ENCODE peak calls at places on chromosomes 13 and 19, in ten cellular contexts. W is AG04450, D is WERI-Rb-1, Z is brain microvascular endothelial cell, Y is AG09309, M is fibroblast of lung, F is pancreas, J is left lung, P is cardiac fibroblast, T is ascending aorta. S is an unnamed sample.

GRCh38 chr19:51550848-51551672 is 19.6 kb upstream of the SIGLEC6 start:
- DNase-seq in W (no peak), D (no peak), Z (no peak), Y (no peak), M (no peak), F (no peak), J (no peak), P (no peak), T (no peak), S (no peak)

GRCh38 chr13:32252812-32253440 is 62.2 kb downstream of the ZAR1L start:
- DNase-seq in W (no peak), D (no peak), Z (no peak), Y (no peak), M (no peak), F (no peak), J (no peak), P (no peak), T (no peak), S (no peak)

GRCh38 chr13:51347099-51347498 is 7.6 kb downstream of the SERPINE3 start:
- DNase-seq in W (no peak), D (no peak), Z (no peak), Y (no peak), M (no peak), F (no peak), J (no peak), P (no peak), T (no peak), S (no peak)

GRCh38 chr13:110894086-110894485 is 20.8 kb downstream of the ANKRD10 start:
- DNase-seq in W (no peak), D (no peak), Z (no peak), Y (no peak), M (no peak), F (no peak), J (no peak), P (no peak), T (no peak), S (no peak)

GRCh38 chr13:106104281-106104901 is 431.1 kb downstream of the EFNB2 start:
- DNase-seq in W (peak; percentile 60), D (no peak), Z (peak; percentile 93), Y (peak; percentile 90), M (peak; percentile 96), F (no peak), J (no peak), P (peak; percentile 73), T (no peak), S (peak; percentile 67)

GRCh38 chr13:28730762-28731161 is 12.0 kb upstream of the SLC46A3 start:
- DNase-seq in W (no peak), D (no peak), Z (no peak), Y (no peak), M (no peak), F (no peak), J (no peak), P (no peak), T (no peak), S (no peak)

GRCh38 chr13:110610955-110611595 is 4.3 kb upstream of the NAXD start:
- DNase-seq in W (no peak), D (no peak), Z (no peak), Y (peak; percentile 48), M (peak; percentile 45), F (no peak), J (no peak), P (no peak), T (no peak), S (no peak)

GRCh38 chr19:12111176-12111575 is 29.0 kb downstream of the ZNF20 start:
- DNase-seq in W (no peak), D (no peak), Z (no peak), Y (no peak), M (no peak), F (no peak), J (no peak), P (no peak), T (no peak), S (no peak)

GRCh38 chr19:1425102-1425842 is 12.9 kb upstream of the RPS15 start:
- DNase-seq in W (no peak), D (no peak), Z (no peak), Y (no peak), M (peak; percentile 35), F (no peak), J (no peak), P (no peak), T (no peak), S (no peak)

GRCh38 chr19:1428738-1429391 is 9.3 kb upstream of the RPS15 start:
- DNase-seq in W (no peak), D (no peak), Z (no peak), Y (no peak), M (no peak), F (no peak), J (peak; percentile 77), P (no peak), T (no peak), S (no peak)

GRCh38 chr19:1429750-1430149 is 8.4 kb upstream of the RPS15 start:
- DNase-seq in W (no peak), D (no peak), Z (no peak), Y (no peak), M (no peak), F (no peak), J (no peak), P (peak; percentile 50), T (no peak), S (no peak)

GRCh38 chr19:1425902-1426301 is 12.3 kb upstream of the RPS15 start:
- DNase-seq in W (no peak), D (no peak), Z (no peak), Y (no peak), M (no peak), F (no peak), J (no peak), P (no peak), T (no peak), S (no peak)

GRCh38 chr19:1427221-1427620 is 11.0 kb upstream of the RPS15 start:
- DNase-seq in W (no peak), D (no peak), Z (no peak), Y (no peak), M (no peak), F (no peak), J (no peak), P (no peak), T (no peak), S (no peak)
- H3K4me3 ChIP-seq in W (no peak overlapping the region), D (no peak overlapping the region), Z (no peak overlapping the region), Y (no peak overlapping the region), M (no peak overlapping the region), F (no peak overlapping the region), J (no peak overlapping the region), P (no peak overlapping the region), T (no peak overlapping the region), S (no peak overlapping the region)

DNA sequence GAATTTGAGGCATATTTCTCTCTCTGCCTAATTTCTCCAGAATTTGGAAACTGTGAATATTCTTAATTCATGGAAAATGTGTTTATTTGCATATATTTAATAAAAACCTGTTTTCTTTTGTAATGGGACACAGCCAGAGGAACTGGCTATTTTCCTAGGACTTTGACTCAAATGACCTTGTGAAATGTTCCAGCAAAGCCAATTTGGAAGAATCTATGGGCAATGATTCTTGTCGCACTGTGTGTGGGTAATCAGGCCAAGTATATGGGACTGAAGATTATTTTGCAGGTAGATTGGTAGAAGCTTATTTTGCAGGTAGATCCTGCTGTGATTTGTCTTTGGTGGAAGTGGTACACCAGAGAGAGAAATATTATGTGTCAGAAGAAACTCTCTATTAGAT is 38.8 kb downstream of the SUCLA2 start:
- DNase-seq in W (no peak), D (no peak), Z (no peak), Y (no peak), M (no peak), F (no peak), J (no peak), P (no peak), T (no peak), S (no peak)
- TF ChIP-seq CTCF in W (no peak), D (no peak), Z (no peak), Y (no peak), M (no peak), F (no peak), J (no peak), P (no peak), T (no peak), S (no peak)

GRCh38 chr19:34675919-34676318 is 1.0 kb downstream of the SCGB2B2 start:
- DNase-seq in W (no peak), D (no peak), Z (no peak), Y (no peak), M (no peak), F (no peak), J (no peak), P (no peak), T (no peak), S (no peak)

GRCh38 chr19:34676697-34677385 is at the start of gene SCGB2B2:
- DNase-seq in W (no peak), D (peak; percentile 67), Z (no peak), Y (peak; percentile 24), M (no peak), F (peak; percentile 62), J (no peak), P (no peak), T (peak; percentile 77), S (peak; percentile 2)

GRCh38 chr19:34678085-34678412 is 571 bp downstream of the ZNF302 start:
- DNase-seq in W (no peak), D (no peak), Z (no peak), Y (no peak), M (no peak), F (no peak), J (no peak), P (no peak), T (no peak), S (no peak)

GRCh38 chr19:34677386-34678084 is at the start of gene ZNF302:
- DNase-seq in W (peak; percentile 94), D (peak; percentile 97), Z (peak; percentile 96), Y (peak; percentile 90), M (peak; percentile 97), F (peak; percentile 98), J (peak; percentile 97), P (peak; percentile 99), T (peak; percentile 98), S (peak; percentile 92)

GRCh38 chr19:34678421-34678820 is 943 bp downstream of the ZNF302 start:
- DNase-seq in W (no peak), D (no peak), Z (no peak), Y (no peak), M (no peak), F (peak; percentile 50), J (no peak), P (no peak), T (no peak), S (no peak)
- H3K4me3 ChIP-seq in W (peak overlapping the region; percentile 75), D (peak overlapping the region; percentile 56), Z (peak overlapping the region; percentile 71), Y (peak overlapping the region; percentile 51), M (peak overlapping the region; percentile 80), F (peak overlapping the region; percentile 78), J (peak overlapping the region; percentile 81), P (peak overlapping the region; percentile 61), T (peak overlapping the region; percentile 83), S (peak overlapping the region; percentile 67)

GRCh38 chr13:102033719-102034446 is 368.0 kb downstream of the FGF14 start:
- DNase-seq in W (no peak), D (no peak), Z (no peak), Y (no peak), M (no peak), F (no peak), J (no peak), P (no peak), T (no peak), S (no peak)

GRCh38 chr13:102035969-102036368 is 365.9 kb downstream of the FGF14 start:
- DNase-seq in W (no peak), D (no peak), Z (no peak), Y (no peak), M (no peak), F (no peak), J (no peak), P (no peak), T (no peak), S (no peak)

GRCh38 chr13:102028198-102028597 is 373.6 kb downstream of the FGF14 start:
- DNase-seq in W (no peak), D (no peak), Z (no peak), Y (no peak), M (no peak), F (no peak), J (no peak), P (no peak), T (no peak), S (no peak)

GRCh38 chr13:102028846-102029245 is 373.0 kb downstream of the FGF14 start:
- DNase-seq in W (no peak), D (no peak), Z (no peak), Y (no peak), M (no peak), F (no peak), J (no peak), P (no peak), T (no peak), S (no peak)

GRCh38 chr13:102033316-102033715 is 368.5 kb downstream of the FGF14 start:
- DNase-seq in W (no peak), D (peak; percentile 77), Z (no peak), Y (no peak), M (no peak), F (no peak), J (no peak), P (no peak), T (no peak), S (no peak)
- TF ChIP-seq CTCF in W (no peak), D (no peak), Z (no peak), Y (no peak), M (no peak), F (no peak), J (no peak), P (no peak), T (no peak), S (no peak)